ENCODE peak calls at places on chromosomes 12 and 14, in four cellular contexts. L is thyroid gland; E is esophagus squamous epithelium; Y is CD4-positive, CD25-positive, alpha-beta regulatory T cell. U is an unnamed sample. For H3K27me3 and H3K36me3, the result is how much of the 10 kb centered on the place peaks cover.

GRCh38 chr14:74347096-74347794 is 1.0 kb upstream of the VRTN start:
- DNase-seq in L (no peak), E (no peak), Y (no peak), U (no peak)

GRCh38 chr12:26276709-26277108 is 81.3 kb downstream of the SSPN start:
- DNase-seq in L (no peak), E (no peak), Y (no peak), U (no peak)

GRCh38 chr12:69886101-69886500 is 61.1 kb downstream of the MYRFL start:
- DNase-seq in L (no peak), E (no peak), Y (no peak), U (no peak)

GRCh38 chr12:22234561-22234960 is 99.9 kb downstream of the ST8SIA1 start:
- DNase-seq in L (no peak), E (no peak), Y (no peak), U (no peak)

GRCh38 chr14:72000907-72001306 is 68.7 kb downstream of the RGS6 start:
- DNase-seq in L (peak), E (no peak), Y (no peak), U (no peak)

GRCh38 chr14:95862243-95862642 is 14.4 kb upstream of the TUNAR start:
- DNase-seq in L (no peak), E (no peak), Y (no peak), U (no peak)

GRCh38 chr14:28294834-28295440 is 471.6 kb upstream of the FOXG1 start:
- DNase-seq in L (no peak), E (no peak), Y (no peak), U (no peak)

GRCh38 chr12:54211920-54212319 is 23.1 kb upstream of the SMUG1 start:
- DNase-seq in L (no peak), E (no peak), Y (no peak), U (no peak)

GRCh38 chr12:74689071-74689655 is 151.5 kb downstream of the ATXN7L3B start:
- DNase-seq in L (no peak), E (no peak), Y (peak), U (no peak)

GRCh38 chr12:102551186-102551585 is 70.8 kb upstream of the IGF1 start:
- DNase-seq in L (no peak), E (no peak), Y (no peak), U (no peak)

GRCh38 chr14:74599201-74599809 is 12.7 kb downstream of the LTBP2 start:
- DNase-seq in L (peak), E (no peak), Y (no peak), U (no peak)

GRCh38 chr12:60205500-60205899 is 609.7 kb downstream of the SLC16A7 start:
- DNase-seq in L (peak), E (no peak), Y (no peak), U (no peak)

GRCh38 chr12:52729147-52729546 is 25.8 kb upstream of the KRT77 start:
- DNase-seq in L (no peak), E (no peak), Y (no peak), U (no peak)

GRCh38 chr14:64706552-64707193 is 2.4 kb downstream of the PLEKHG3 start:
- DNase-seq in L (no peak), E (no peak), Y (no peak), U (no peak)

GRCh38 chr12:112005419-112006395 is 7.3 kb downstream of the TMEM116 start:
- DNase-seq in L (peak), E (no peak), Y (no peak), U (no peak)

GRCh38 chr14:39740454-39740853 is 308.2 kb upstream of the FBXO33 start:
- DNase-seq in L (peak), E (no peak), Y (no peak), U (no peak)

GRCh38 chr14:73241481-73242165 is 4.3 kb downstream of the PAPLN start:
- DNase-seq in L (peak), E (no peak), Y (no peak), U (no peak)

GRCh38 chr12:69056743-69057515 is 124.0 kb upstream of the CPM start:
- DNase-seq in L (no peak), E (no peak), Y (no peak), U (no peak)

GRCh38 chr12:27158322-27158721 is 75.9 kb upstream of the C12orf71 start:
- DNase-seq in L (no peak), E (no peak), Y (no peak), U (no peak)

GRCh38 chr12:84585996-84586395 is 326.6 kb downstream of the SLC6A15 start:
- DNase-seq in L (no peak), E (no peak), Y (no peak), U (no peak)

GRCh38 chr12:43957732-43958131 is 121.9 kb downstream of the TMEM117 start:
- DNase-seq in L (peak), E (no peak), Y (peak), U (no peak)

GRCh38 chr14:31934767-31935266 is 142.3 kb upstream of the ARHGAP5 start:
- DNase-seq in L (no peak), E (no peak), Y (peak), U (no peak)

GRCh38 chr12:15621140-15621539 is 168.0 kb downstream of the EPS8 start:
- DNase-seq in L (no peak), E (no peak), Y (no peak), U (no peak)

GRCh38 chr12:62933220-62933870 is 1.6 kb downstream of the PPM1H start:
- DNase-seq in L (peak), E (no peak), Y (no peak), U (no peak)

GRCh38 chr14:52266179-52266578 is 1.3 kb upstream of the PTGDR start:
- DNase-seq in L (no peak), E (no peak), Y (no peak), U (no peak)

GRCh38 chr12:124286414-124286813 is 8.5 kb upstream of the RFLNA start:
- DNase-seq in L (no peak), E (no peak), Y (no peak), U (no peak)

GRCh38 chr12:29414368-29414767 is 33.4 kb upstream of the ERGIC2 start:
- DNase-seq in L (no peak), E (no peak), Y (no peak), U (no peak)

GRCh38 chr14:94819531-94819930 is 49.6 kb upstream of the GSC start:
- DNase-seq in L (no peak), E (no peak), Y (no peak), U (no peak)

GRCh38 chr12:120067901-120068300 is 48.7 kb downstream of the RAB35 start:
- DNase-seq in L (peak), E (no peak), Y (no peak), U (no peak)

GRCh38 chr14:98822917-98823316 is 449.1 kb downstream of the BCL11B start:
- DNase-seq in L (no peak), E (no peak), Y (no peak), U (no peak)

GRCh38 chr12:25767613-25768012 is 190.9 kb upstream of the RASSF8 start:
- DNase-seq in L (no peak), E (no peak), Y (no peak), U (no peak)

GRCh38 chr12:113165521-113166450 is 16.3 kb downstream of the CFAP73 start:
- DNase-seq in L (no peak), E (no peak), Y (no peak), U (no peak)

GRCh38 chr14:61498303-61498702 is 176.9 kb downstream of the PRKCH start:
- DNase-seq in L (peak), E (no peak), Y (no peak), U (no peak)
- H3K27ac ChIP-seq in L (peak), E (peak), Y (no peak), U (peak)

GRCh38 chr12:114480309-114481199 is 74.6 kb upstream of the TBX5 start:
- DNase-seq in L (no peak), E (no peak), Y (no peak), U (no peak)
- H3K27me3 ChIP-seq in L (under half), E (under half), Y (under half), U (under half)

DNA sequence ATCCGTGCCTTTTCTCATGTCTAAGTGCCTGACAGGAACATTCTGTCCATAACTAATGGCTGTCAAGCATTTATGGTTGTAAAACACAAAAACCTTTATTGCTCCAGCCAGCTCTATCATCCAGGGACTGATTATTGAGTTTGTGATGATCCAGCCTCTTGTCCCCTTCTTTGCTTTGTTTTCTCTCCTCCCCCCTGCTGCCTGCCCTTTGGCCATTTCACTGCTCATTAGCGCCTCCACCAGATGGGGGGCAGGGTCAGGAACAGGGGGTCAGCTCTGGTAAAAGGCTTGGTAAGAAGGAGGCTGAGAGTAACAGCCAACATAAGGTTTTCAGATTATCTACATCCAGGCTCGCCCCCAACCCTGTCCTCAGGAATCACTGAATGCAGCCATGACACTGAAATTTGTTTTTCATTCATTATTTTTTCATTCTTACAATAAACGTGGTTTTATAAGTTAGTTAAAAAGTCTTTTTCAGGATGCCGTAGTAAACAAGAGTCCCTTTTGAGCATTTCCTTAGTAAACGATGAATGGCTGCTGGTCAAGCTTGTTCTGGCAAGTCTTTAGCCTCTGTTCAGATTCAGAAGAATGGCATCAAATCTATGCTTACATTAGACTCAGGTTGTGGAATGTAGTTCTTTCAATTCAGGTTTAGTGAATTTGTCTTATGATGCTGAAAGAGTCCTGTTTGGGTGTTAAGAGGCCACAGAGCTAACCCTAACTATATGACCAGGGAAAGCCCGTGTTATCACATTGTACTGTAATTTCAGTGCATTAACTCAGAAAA is 21.7 kb downstream of the HMGA2 start:
- DNase-seq in L (no peak), E (no peak), Y (no peak), U (no peak)
- H3K36me3 ChIP-seq in L (under half), E (under half), Y (under half), U (under half)

DNA sequence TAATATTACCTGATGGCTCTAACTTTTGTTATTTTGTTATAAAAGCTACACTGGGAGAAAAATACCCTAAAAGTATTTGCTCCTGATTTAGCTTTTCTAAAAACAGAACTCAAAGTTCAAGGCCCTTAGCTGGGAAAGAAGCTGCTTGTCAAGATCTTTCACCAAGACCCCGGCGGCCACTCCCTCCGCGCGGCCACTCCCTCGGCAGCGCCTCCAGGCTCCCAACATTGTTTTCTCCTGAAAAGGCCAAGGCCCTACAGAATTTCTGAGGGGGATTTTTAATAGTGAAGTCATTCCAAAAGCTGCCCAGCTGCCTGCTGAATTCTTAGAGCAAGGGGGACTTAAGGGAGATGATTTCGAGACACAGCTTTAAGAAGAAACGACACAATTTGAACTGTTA is 96.4 kb downstream of the NTN4 start:
- DNase-seq in L (no peak), E (no peak), Y (no peak), U (no peak)
- H3K27ac ChIP-seq in L (no peak), E (no peak), Y (no peak), U (no peak)

GRCh38 chr12:56930241-56930640 is 4.0 kb downstream of the SDR9C7 start:
- DNase-seq in L (no peak), E (no peak), Y (no peak), U (no peak)
- H3K27me3 ChIP-seq in L (under half), E (under half), Y (under half), U (under half)

DNA sequence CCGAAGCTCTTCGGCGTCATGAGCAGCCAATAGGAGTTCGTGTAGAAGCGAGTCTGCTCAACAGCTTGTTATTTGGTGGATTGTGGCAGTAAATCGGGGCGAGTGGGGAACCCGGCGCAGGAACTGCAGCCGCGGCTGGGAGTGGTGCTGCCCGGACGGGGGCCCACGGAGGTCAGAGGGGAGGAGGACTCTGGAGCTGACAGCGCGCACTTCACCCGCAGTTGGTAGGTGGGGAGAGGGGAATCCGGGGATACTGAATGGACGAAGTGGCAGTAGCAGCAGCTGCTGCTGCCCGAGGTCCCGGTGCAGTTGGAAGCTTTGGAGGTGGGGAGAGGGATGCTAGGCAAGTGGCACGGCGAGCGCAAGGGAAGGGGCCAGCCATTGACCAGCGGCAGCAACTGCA is at the start of gene ARID4A:
- DNase-seq in L (peak), E (peak), Y (no peak), U (no peak)
- H3K36me3 ChIP-seq in L (under half), E (under half), Y (under half), U (under half)

DNA sequence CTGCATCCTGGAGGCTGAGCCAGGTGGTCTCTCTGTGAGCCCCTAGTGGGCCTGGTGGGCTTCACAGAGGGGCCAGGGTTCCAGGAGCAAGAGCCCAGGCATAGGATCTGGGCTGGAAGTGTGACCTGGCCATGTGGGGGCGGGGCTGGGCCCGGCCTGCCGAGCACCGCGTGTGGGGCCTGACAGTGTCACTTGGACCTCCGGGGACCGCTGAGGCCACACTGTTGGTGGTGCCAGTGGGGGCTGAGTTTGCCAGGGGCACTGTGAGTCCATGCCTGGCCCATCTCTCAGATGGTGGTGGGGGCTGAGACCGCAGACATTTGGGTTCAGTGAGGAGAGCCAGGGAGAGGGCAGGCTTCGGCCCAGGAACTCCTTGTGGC is 5.2 kb downstream of the FBRSL1 start:
- DNase-seq in L (no peak), E (no peak), Y (no peak), U (no peak)
- H3K27ac ChIP-seq in L (no peak), E (no peak), Y (no peak), U (no peak)

GRCh38 chr14:101505216-101505970 is 55.9 kb upstream of the DIO3 start:
- DNase-seq in L (no peak), E (no peak), Y (no peak), U (no peak)
- H3K27me3 ChIP-seq in L (under half), E (under half), Y (under half), U (under half)